ENCODE peak calls at places on chromosome 15, in eight cellular contexts. A is left ventricle myocardium inferior; W is left lung; F is IMR-90; V is ascending aorta; I is right atrium auricular region; O is tibial nerve; T is CD8-positive, alpha-beta T cell. Y is an unnamed sample.

GRCh38 chr15:31263751-31264533 is 62.7 kb upstream of the KLF13 start:
- DNase-seq in V (no peak), T (peak; percentile 50), O (no peak), F (no peak), W (peak; percentile 94), I (peak; percentile 74), A (peak; percentile 78), Y (peak; percentile 2)

GRCh38 chr15:80645494-80646065 is 49.5 kb upstream of the ABHD17C start:
- DNase-seq in V (no peak), O (no peak), W (no peak), T (no peak), I (no peak), A (no peak), F (peak; percentile 46), Y (no peak)

GRCh38 chr15:29968099-29968892 is 114.5 kb upstream of the GOLGA8J start:
- DNase-seq in V (no peak), F (no peak), I (no peak), O (no peak), W (peak; percentile 80), A (no peak), T (no peak), Y (no peak)

GRCh38 chr15:99000001-99000590 is 7.5 kb downstream of the PGPEP1L start:
- DNase-seq in V (no peak), T (no peak), I (no peak), F (no peak), W (no peak), A (no peak), O (no peak), Y (no peak)

GRCh38 chr15:70111203-70112017 is 13.7 kb upstream of the TLE3 start:
- DNase-seq in V (no peak), T (no peak), A (peak; percentile 81), W (no peak), I (peak; percentile 78), F (peak; percentile 73), O (peak; percentile 49), Y (no peak)

GRCh38 chr15:56102401-56102800 is 109.0 kb upstream of the NEDD4 start:
- DNase-seq in T (no peak), V (no peak), I (no peak), W (no peak), F (no peak), A (no peak), O (no peak), Y (no peak)

GRCh38 chr15:91864669-91865068 is 11.2 kb downstream of the SLCO3A1 start:
- DNase-seq in T (no peak), W (no peak), I (no peak), V (no peak), O (no peak), A (peak; percentile 28), F (no peak), Y (no peak)

GRCh38 chr15:98154863-98155262 is 194.4 kb downstream of the ARRDC4 start:
- DNase-seq in V (no peak), F (peak; percentile 0), T (no peak), W (no peak), I (no peak), A (no peak), O (no peak), Y (peak; percentile 63)

GRCh38 chr15:100705841-100706240 is 103.5 kb downstream of the ASB7 start:
- DNase-seq in I (no peak), O (no peak), F (no peak), A (no peak), W (no peak), T (no peak), V (no peak), Y (no peak)

GRCh38 chr15:62244762-62245161 is 79.7 kb upstream of the C2CD4B start:
- DNase-seq in W (no peak), A (no peak), O (no peak), F (no peak), I (no peak), T (no peak), V (no peak), Y (no peak)
- TF ChIP-seq CTCF in W (no peak), A (no peak), O (no peak), F (no peak), I (no peak), T (no peak), V (no peak), Y (no peak)

GRCh38 chr15:85694086-85694485 is 100.6 kb downstream of the KLHL25 start:
- DNase-seq in W (no peak), O (no peak), A (no peak), V (no peak), F (no peak), T (no peak), I (no peak), Y (no peak)
- H3K36me3 ChIP-seq in W (peaks cover 77% of the 10 kb centered on the region), O (no peaks in the 10 kb centered on the region), A (peaks cover 70% of the 10 kb centered on the region), V (peaks cover 51% of the 10 kb centered on the region), F (peaks cover 6% of the 10 kb centered on the region), T (peaks cover 24% of the 10 kb centered on the region), I (peaks cover 67% of the 10 kb centered on the region), Y (no peaks in the 10 kb centered on the region)

DNA sequence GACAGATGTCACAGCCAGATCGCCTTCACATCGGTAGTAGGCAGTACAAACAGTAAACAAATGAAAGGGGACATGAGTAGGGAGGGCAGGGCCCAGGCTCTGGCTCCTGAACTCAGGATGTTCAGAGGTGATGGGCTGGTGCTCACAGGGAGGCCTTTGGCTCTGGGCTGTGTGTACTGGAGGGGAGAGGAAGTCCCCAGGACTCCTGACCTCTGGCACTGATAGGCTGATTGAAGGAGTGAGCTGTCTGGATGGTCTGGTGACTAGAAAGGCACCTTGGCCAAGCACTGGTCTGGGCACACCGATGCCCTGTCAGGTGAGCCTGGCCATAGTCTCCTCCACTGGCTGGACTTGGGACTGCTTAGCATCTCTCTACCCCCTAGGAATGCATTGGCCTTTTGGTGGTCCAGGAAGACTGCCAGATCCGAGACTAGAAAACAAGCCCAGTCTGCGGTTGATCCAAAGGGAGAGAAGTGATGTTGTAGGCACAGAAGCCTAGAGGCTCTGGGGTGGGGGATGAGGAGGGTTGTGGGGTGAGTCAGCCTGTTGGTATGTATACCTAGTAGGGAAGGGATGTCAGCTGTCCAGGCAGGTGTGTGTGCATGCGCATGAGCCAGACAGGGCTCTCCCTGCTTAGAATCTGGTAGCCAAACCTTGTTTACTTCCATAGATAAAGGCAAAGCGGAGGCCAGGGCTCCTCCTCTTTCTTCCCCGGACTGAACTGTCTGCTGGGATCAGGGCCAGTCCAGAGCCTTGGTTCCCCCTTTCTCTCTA is 1.9 kb downstream of the SPINT1 start:
- DNase-seq in W (peak; percentile 76), I (no peak), V (no peak), O (no peak), T (no peak), F (no peak), A (no peak), Y (peak; percentile 59)
- H3K4me3 ChIP-seq in W (peak overlapping the region; percentile 65), I (no peak overlapping the region), V (no peak overlapping the region), O (peak overlapping the region; percentile 3), T (no peak overlapping the region), F (no peak overlapping the region), A (no peak overlapping the region), Y (peak overlapping the region; percentile 10)

GRCh38 chr15:96332854-96333193 is 2.3 kb downstream of the NR2F2 start:
- DNase-seq in O (no peak), I (no peak), F (no peak), T (no peak), V (no peak), A (no peak), W (no peak), Y (no peak)
- TF ChIP-seq CTCF in O (no peak), I (no peak), F (no peak), T (no peak), V (no peak), A (no peak), W (no peak), Y (no peak)

GRCh38 chr15:59674501-59674900 is 14.6 kb downstream of the BNIP2 start:
- DNase-seq in O (no peak), A (no peak), V (no peak), F (no peak), T (no peak), I (no peak), W (no peak), Y (no peak)
- H3K36me3 ChIP-seq in O (peaks cover 2% of the 10 kb centered on the region), A (peaks cover 100% of the 10 kb centered on the region), V (peaks cover 96% of the 10 kb centered on the region), F (peaks cover 42% of the 10 kb centered on the region), T (peaks cover 63% of the 10 kb centered on the region), I (peaks cover 79% of the 10 kb centered on the region), W (peaks cover 100% of the 10 kb centered on the region), Y (no peaks in the 10 kb centered on the region)

Y was measured in kidney epithelial cell.